ENCODE peak calls at places on chromosomes 3 and 15, in ten cellular contexts. J is anterior cingulate cortex; R is nephron progenitor cell; O is NAMALWA; P is stimulated activated CD4-positive, alpha-beta T cell treated with anti-CD3 and anti-CD28 coated beads, Interleukin-12 subunit alpha, Interleukin-12 subunit beta, amount 100 ng/mL, for 4 hours; K is AG08395; L is LoVo; U is NCI-H1436; X is A549; I is AG10803. V is an unnamed sample.
A peak's percentile ranks its signal among the peaks of the same experiment; 100 is the strongest.

GRCh38 chr3:159158213-159158612 is 356.4 kb downstream of the MFSD1 start:
- DNase-seq in U (no peak), X (no peak), L (no peak), P (no peak), O (no peak), I (no peak), K (no peak), R (no peak), J (no peak), V (no peak)

GRCh38 chr3:10286596-10287295 is 6.0 kb downstream of the GHRL start:
- DNase-seq in U (no peak), J (peak; percentile 17), K (peak; percentile 70), O (no peak), X (peak; percentile 72), I (peak; percentile 11), L (peak; percentile 24), R (no peak), P (no peak), V (no peak)

GRCh38 chr15:59741274-59741906 is 52.3 kb upstream of the BNIP2 start:
- DNase-seq in R (peak; percentile 24), L (no peak), K (peak; percentile 30), P (no peak), I (peak; percentile 9), U (peak; percentile 30), O (peak; percentile 39), X (peak; percentile 40), J (no peak), V (no peak)

GRCh38 chr3:71721721-71722157 is 3.5 kb downstream of the EIF4E3 start:
- DNase-seq in K (no peak), U (no peak), J (no peak), X (no peak), P (no peak), R (no peak), L (no peak), I (no peak), O (no peak), V (no peak)

GRCh38 chr3:130480736-130481135 is 36.2 kb upstream of the COL6A6 start:
- DNase-seq in X (peak; percentile 45), I (peak; percentile 56), L (no peak), R (peak; percentile 15), U (peak; percentile 44), P (no peak), J (no peak), K (peak; percentile 79), O (peak; percentile 35), V (no peak)

GRCh38 chr3:141904203-141904602 is 27.8 kb downstream of the ATP1B3 start:
- DNase-seq in I (no peak), R (no peak), K (no peak), U (no peak), J (no peak), L (no peak), X (no peak), P (no peak), O (no peak), V (no peak)

GRCh38 chr3:115788921-115789470 is 165.7 kb downstream of the GAP43 start:
- DNase-seq in I (peak; percentile 100), O (no peak), X (peak; percentile 65), L (peak; percentile 11), J (no peak), P (no peak), R (no peak), K (peak; percentile 81), U (no peak), V (no peak)

GRCh38 chr3:27756877-27757276 is 34.8 kb upstream of the EOMES start:
- DNase-seq in U (no peak), P (no peak), O (no peak), X (no peak), L (no peak), R (no peak), I (no peak), J (no peak), K (no peak), V (no peak)

GRCh38 chr3:52930748-52931147 is 33.4 kb upstream of the STIMATE start:
- DNase-seq in P (no peak), O (peak; percentile 5), L (no peak), K (no peak), U (no peak), X (no peak), R (no peak), I (no peak), J (no peak), V (no peak)

GRCh38 chr3:161104561-161105551 is at the start of gene B3GALNT1:
- DNase-seq in U (peak; percentile 70), X (peak; percentile 4), L (no peak), J (no peak), O (no peak), I (peak; percentile 66), R (peak; percentile 71), K (peak; percentile 56), P (peak; percentile 12), V (peak; percentile 17)

GRCh38 chr15:93037341-93038063 is 51.5 kb downstream of the RGMA start:
- DNase-seq in J (peak; percentile 64), K (peak; percentile 53), U (no peak), X (no peak), I (peak; percentile 52), P (no peak), L (no peak), R (no peak), O (no peak), V (no peak)

GRCh38 chr15:60115579-60116415 is 111.7 kb downstream of the FOXB1 start:
- DNase-seq in O (no peak), K (no peak), X (no peak), U (no peak), I (peak; percentile 34), L (peak; percentile 85), P (no peak), R (no peak), J (no peak), V (no peak)